ENCODE peak calls at places on chromosome 9, in nine cellular contexts. K, G, D, W, S, V, L, Y and X are unnamed samples.
A peak's percentile ranks its signal among the peaks of the same experiment; 100 is the strongest.

GRCh38 chr9:89427621-89428221 is 70.2 kb downstream of the SEMA4D start:
- DNase-seq in K (peak; percentile 31), G (peak; percentile 72), D (no peak), W (peak; percentile 45), S (peak; percentile 87), V (no peak), L (peak; percentile 76), Y (no peak), X (no peak)

GRCh38 chr9:68585034-68585761 is 44.5 kb upstream of the TMEM252 start:
- DNase-seq in K (no peak), G (no peak), D (no peak), W (no peak), S (no peak), V (no peak), L (no peak), Y (no peak), X (no peak)

GRCh38 chr9:90433398-90433890 is 209.2 kb downstream of the DIRAS2 start:
- DNase-seq in K (no peak), G (no peak), D (peak; percentile 54), W (no peak), S (peak; percentile 73), V (no peak), L (no peak), Y (peak; percentile 62), X (no peak)

GRCh38 chr9:127279717-127280285 is 15.2 kb downstream of the GARNL3 start:
- DNase-seq in K (no peak), G (no peak), D (no peak), W (no peak), S (no peak), V (peak; percentile 44), L (no peak), Y (no peak), X (no peak)

GRCh38 chr9:1171541-1171940 is 121.4 kb downstream of the DMRT2 start:
- DNase-seq in K (no peak), G (no peak), D (no peak), W (no peak), S (no peak), V (no peak), L (no peak), Y (no peak), X (no peak)

GRCh38 chr9:127033784-127034183 is 88.7 kb downstream of the ANGPTL2 start:
- DNase-seq in K (no peak), G (no peak), D (no peak), W (no peak), S (no peak), V (no peak), L (no peak), Y (no peak), X (no peak)

GRCh38 chr9:96169488-96169887 is 132.5 kb downstream of the HSD17B3 start:
- DNase-seq in K (no peak), G (no peak), D (peak; percentile 37), W (no peak), S (peak; percentile 86), V (no peak), L (no peak), Y (peak; percentile 23), X (no peak)

GRCh38 chr9:108104991-108105390 is 615.4 kb upstream of the KLF4 start:
- DNase-seq in K (no peak), G (no peak), D (no peak), W (no peak), S (no peak), V (no peak), L (no peak), Y (no peak), X (no peak)

GRCh38 chr9:90014421-90014820 is 409.6 kb downstream of the GADD45G start:
- DNase-seq in K (no peak), G (no peak), D (no peak), W (no peak), S (no peak), V (no peak), L (no peak), Y (no peak), X (no peak)

GRCh38 chr9:73129941-73130695 is 21.5 kb upstream of the ANXA1 start:
- DNase-seq in K (no peak), G (no peak), D (no peak), W (no peak), S (no peak), V (no peak), L (no peak), Y (no peak), X (no peak)

GRCh38 chr9:106643211-106643930 is 219.6 kb upstream of the ZNF462 start:
- DNase-seq in K (no peak), G (no peak), D (no peak), W (no peak), S (no peak), V (no peak), L (no peak), Y (no peak), X (no peak)

GRCh38 chr9:89464991-89465390 is 32.9 kb downstream of the SEMA4D start:
- DNase-seq in K (no peak), G (no peak), D (no peak), W (no peak), S (no peak), V (no peak), L (no peak), Y (no peak), X (no peak)

GRCh38 chr9:109086221-109086620 is 33.5 kb downstream of the TMEM245 start:
- DNase-seq in K (no peak), G (no peak), D (no peak), W (no peak), S (no peak), V (no peak), L (no peak), Y (no peak), X (no peak)

GRCh38 chr9:37626708-37627293 is 24.0 kb upstream of the FRMPD1 start:
- DNase-seq in K (no peak), G (no peak), D (no peak), W (no peak), S (no peak), V (no peak), L (no peak), Y (no peak), X (no peak)

GRCh38 chr9:129898205-129898604 is 62.9 kb downstream of the USP20 start:
- DNase-seq in K (peak; percentile 65), G (no peak), D (no peak), W (no peak), S (peak; percentile 22), V (no peak), L (no peak), Y (no peak), X (no peak)

GRCh38 chr9:6467006-6467625 is 54.1 kb downstream of the UHRF2 start:
- DNase-seq in K (no peak), G (no peak), D (no peak), W (no peak), S (no peak), V (no peak), L (no peak), Y (no peak), X (no peak)

GRCh38 chr9:111661150-111661801 is at the start of gene GNG10:
- DNase-seq in K (peak; percentile 73), G (peak; percentile 52), D (peak; percentile 64), W (peak; percentile 59), S (peak; percentile 91), V (peak; percentile 48), L (peak; percentile 79), Y (peak; percentile 65), X (peak; percentile 49)

GRCh38 chr9:97983524-97984187 is 515 bp downstream of the ANP32B start:
- DNase-seq in K (peak; percentile 64), G (peak; percentile 28), D (peak; percentile 65), W (peak; percentile 61), S (peak; percentile 93), V (peak; percentile 22), L (peak; percentile 80), Y (peak; percentile 33), X (no peak)

GRCh38 chr9:110583237-110583636 is 3.7 kb upstream of the SVEP1 start:
- DNase-seq in K (no peak), G (no peak), D (no peak), W (no peak), S (no peak), V (no peak), L (no peak), Y (no peak), X (no peak)